ENCODE peak calls at places on chromosomes 12 and 14, in four cellular contexts. J, C, W and N are unnamed samples.

GRCh38 chr12:122684297-122684696 is 18.9 kb downstream of the HCAR2 start:
- DNase-seq in W (no peak), C (no peak), J (no peak), N (no peak)

GRCh38 chr12:124497658-124498057 is 69.8 kb downstream of the NCOR2 start:
- DNase-seq in W (no peak), C (peak; percentile 91), J (no peak), N (no peak)

GRCh38 chr14:77290705-77291104 is 19.7 kb upstream of the NGB start:
- DNase-seq in C (no peak), W (no peak), J (no peak), N (no peak)

GRCh38 chr12:54439521-54440255 is 20.6 kb upstream of the ITGA5 start:
- DNase-seq in C (peak; percentile 84), W (peak; percentile 44), J (peak; percentile 64), N (peak; percentile 51)

GRCh38 chr12:81450920-81451739 is 308.0 kb downstream of the PPFIA2 start:
- DNase-seq in W (peak; percentile 44), C (peak; percentile 76), J (peak; percentile 92), N (peak; percentile 18)

GRCh38 chr14:93013368-93013719 is 90.4 kb downstream of the CHGA start:
- DNase-seq in J (no peak), W (no peak), C (no peak), N (no peak)

GRCh38 chr12:12387521-12387920 is 30.6 kb downstream of the BORCS5 start:
- DNase-seq in W (no peak), J (no peak), C (peak; percentile 75), N (no peak)

GRCh38 chr14:24741871-24742270 is 107.9 kb upstream of the GZMB start:
- DNase-seq in W (no peak), C (peak; percentile 11), J (no peak), N (no peak)

GRCh38 chr14:74945852-74946658 is 9.3 kb downstream of the PGF start:
- DNase-seq in C (peak; percentile 67), J (peak; percentile 86), W (peak; percentile 44), N (peak; percentile 37)

GRCh38 chr12:57242691-57243454 is 8.1 kb downstream of the STAC3 start:
- DNase-seq in W (peak; percentile 86), C (peak; percentile 43), J (peak; percentile 93), N (peak; percentile 67)

GRCh38 chr12:49292729-49293055 is 2.3 kb upstream of the PRPH start:
- DNase-seq in J (no peak), C (no peak), W (no peak), N (no peak)

GRCh38 chr12:89156862-89157262 is 195.4 kb downstream of the DUSP6 start:
- DNase-seq in C (no peak), W (no peak), J (no peak), N (no peak)

GRCh38 chr12:29113101-29113500 is 36.0 kb upstream of the FAR2 start:
- DNase-seq in J (no peak), W (no peak), C (no peak), N (no peak)

GRCh38 chr14:26873556-26873955 is 275.7 kb upstream of the NOVA1 start:
- DNase-seq in C (no peak), J (no peak), W (no peak), N (no peak)

GRCh38 chr14:60183724-60184596 is 18.8 kb upstream of the DHRS7 start:
- DNase-seq in J (peak; percentile 87), W (peak; percentile 56), C (peak; percentile 87), N (peak; percentile 73)

GRCh38 chr14:69999246-69999645 is 120.0 kb downstream of the SMOC1 start:
- DNase-seq in J (no peak), C (peak; percentile 97), W (no peak), N (no peak)

GRCh38 chr12:120228291-120229070 is 27.6 kb upstream of the RPLP0 start:
- DNase-seq in C (peak; percentile 82), J (peak; percentile 91), W (peak; percentile 62), N (peak; percentile 70)
- H3K4me3 ChIP-seq in C (no peak overlapping the region), J (peak overlapping the region; percentile 10), W (no peak overlapping the region), N (no peak overlapping the region)

GRCh38 chr12:59077153-59077930 is 157.0 kb upstream of the LRIG3 start:
- DNase-seq in C (peak; percentile 42), W (no peak), J (peak; percentile 30), N (no peak)

GRCh38 chr12:59080101-59080500 is 159.8 kb upstream of the LRIG3 start:
- DNase-seq in J (no peak), W (no peak), C (no peak), N (no peak)

GRCh38 chr12:59078027-59078426 is 157.7 kb upstream of the LRIG3 start:
- DNase-seq in C (no peak), J (no peak), W (no peak), N (no peak)

GRCh38 chr12:59079029-59079428 is 158.7 kb upstream of the LRIG3 start:
- DNase-seq in W (no peak), C (no peak), J (no peak), N (no peak)

GRCh38 chr12:59079472-59079871 is 159.2 kb upstream of the LRIG3 start:
- DNase-seq in C (no peak), W (no peak), J (no peak), N (no peak)
- H3K4me3 ChIP-seq in C (no peak overlapping the region), W (no peak overlapping the region), J (no peak overlapping the region), N (no peak overlapping the region)

DNA sequence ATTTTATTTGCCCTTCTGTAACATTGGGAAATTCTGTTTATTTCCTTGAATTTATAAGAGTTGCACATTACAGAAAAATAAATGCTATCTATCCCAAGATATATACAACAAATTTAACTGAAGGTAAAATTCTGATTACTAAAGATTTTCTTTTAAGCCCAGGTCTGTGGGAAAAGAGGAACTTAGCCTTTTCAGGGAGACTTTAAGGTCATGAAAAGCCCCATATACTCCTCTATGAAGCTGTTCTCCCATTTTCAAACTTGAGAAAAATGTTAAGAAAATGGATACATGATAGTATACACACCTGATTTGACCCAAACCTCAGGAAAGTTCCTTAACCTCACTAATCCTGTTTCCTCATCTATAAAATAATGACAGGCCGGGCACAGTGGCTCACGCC is 7.1 kb downstream of the SINHCAF start:
- DNase-seq in C (no peak), W (no peak), J (no peak), N (no peak)
- H3K4me3 ChIP-seq in C (no peak overlapping the region), W (no peak overlapping the region), J (peak overlapping the region; percentile 24), N (no peak overlapping the region)

GRCh38 chr12:10363665-10363921 is 26.2 kb downstream of the KLRK1 start:
- DNase-seq in C (no peak), J (no peak), W (no peak), N (no peak)
- H3K4me3 ChIP-seq in C (no peak overlapping the region), J (peak overlapping the region; percentile 1), W (no peak overlapping the region), N (no peak overlapping the region)

GRCh38 chr12:70227911-70228310 is 15.3 kb upstream of the CNOT2 start:
- DNase-seq in J (no peak), C (no peak), W (no peak), N (no peak)
- H3K4me3 ChIP-seq in J (no peak overlapping the region), C (no peak overlapping the region), W (no peak overlapping the region), N (no peak overlapping the region)